ENCODE peak calls at places on chromosomes 3 and 15, in four cellular contexts. One of them, this sample, is unnamed.

GRCh38 chr3:188583476-188584161 is 429.7 kb downstream of the LPP start:
- DNase-seq in lower lobe of right lung: no peak
- DNase-seq in body of pancreas: no peak
- DNase-seq in A549: peak; percentile 39
- DNase-seq in this sample: peak; percentile 47

GRCh38 chr3:67044955-67045354 is 46.8 kb downstream of the KBTBD8 start:
- DNase-seq in lower lobe of right lung: no peak
- DNase-seq in body of pancreas: no peak
- DNase-seq in A549: no peak
- DNase-seq in this sample: no peak

GRCh38 chr3:123834631-123835030 is 49.5 kb downstream of the MYLK start:
- DNase-seq in lower lobe of right lung: no peak
- DNase-seq in body of pancreas: no peak
- DNase-seq in A549: no peak
- DNase-seq in this sample: no peak

GRCh38 chr3:36911990-36912804 is 32.7 kb downstream of the TRANK1 start:
- DNase-seq in lower lobe of right lung: no peak
- DNase-seq in body of pancreas: no peak
- DNase-seq in A549: peak; percentile 33
- DNase-seq in this sample: no peak

GRCh38 chr15:63392355-63393009 is 10.8 kb upstream of the CA12 start:
- DNase-seq in lower lobe of right lung: no peak
- DNase-seq in body of pancreas: no peak
- DNase-seq in A549: no peak
- DNase-seq in this sample: no peak

GRCh38 chr3:132256984-132257383 is 60.2 kb upstream of the ACP3 start:
- DNase-seq in lower lobe of right lung: no peak
- DNase-seq in body of pancreas: peak; percentile 13
- DNase-seq in A549: peak; percentile 53
- DNase-seq in this sample: no peak

GRCh38 chr15:68427961-68428360 is 4.0 kb downstream of the ITGA11 start:
- DNase-seq in lower lobe of right lung: no peak
- DNase-seq in body of pancreas: no peak
- DNase-seq in A549: no peak
- DNase-seq in this sample: no peak

GRCh38 chr15:42059661-42060476 is 34.5 kb downstream of the PLA2G4D start:
- DNase-seq in lower lobe of right lung: no peak
- DNase-seq in body of pancreas: peak; percentile 68
- DNase-seq in A549: peak; percentile 48
- DNase-seq in this sample: peak; percentile 85

GRCh38 chr3:183254816-183255730 is 2.0 kb downstream of the B3GNT5 start:
- DNase-seq in lower lobe of right lung: no peak
- DNase-seq in body of pancreas: peak; percentile 20
- DNase-seq in A549: no peak
- DNase-seq in this sample: no peak

GRCh38 chr3:52238193-52238760 is 681 bp downstream of the TWF2 start:
- DNase-seq in lower lobe of right lung: no peak
- DNase-seq in body of pancreas: no peak
- DNase-seq in A549: peak; percentile 20
- DNase-seq in this sample: no peak

GRCh38 chr3:164144824-164145223 is 933.5 kb downstream of the SI start:
- DNase-seq in lower lobe of right lung: no peak
- DNase-seq in body of pancreas: no peak
- DNase-seq in A549: no peak
- DNase-seq in this sample: no peak
- H3K4me3 ChIP-seq in lower lobe of right lung: no peak overlapping the region
- H3K4me3 ChIP-seq in body of pancreas: no peak overlapping the region
- H3K4me3 ChIP-seq in A549: no peak overlapping the region
- H3K4me3 ChIP-seq in this sample: no peak overlapping the region

GRCh38 chr3:177484926-177485325 is 287.6 kb upstream of the TBL1XR1 start:
- DNase-seq in lower lobe of right lung: no peak
- DNase-seq in body of pancreas: no peak
- DNase-seq in A549: no peak
- DNase-seq in this sample: no peak
- H3K4me1 ChIP-seq in lower lobe of right lung: no peaks in the 10 kb centered on the region
- H3K4me1 ChIP-seq in body of pancreas: no peaks in the 10 kb centered on the region
- H3K4me1 ChIP-seq in A549: no peaks in the 10 kb centered on the region
- H3K4me1 ChIP-seq in this sample: peaks cover 4% of the 10 kb centered on the region

GRCh38 chr3:178845446-178846118 is 226.0 kb downstream of the ZMAT3 start:
- DNase-seq in lower lobe of right lung: no peak
- DNase-seq in body of pancreas: no peak
- DNase-seq in A549: no peak
- DNase-seq in this sample: no peak

GRCh38 chr3:178849220-178849910 is 222.2 kb downstream of the ZMAT3 start:
- DNase-seq in lower lobe of right lung: no peak
- DNase-seq in body of pancreas: no peak
- DNase-seq in A549: no peak
- DNase-seq in this sample: no peak

GRCh38 chr3:178850452-178851166 is 221.0 kb downstream of the ZMAT3 start:
- DNase-seq in lower lobe of right lung: no peak
- DNase-seq in body of pancreas: no peak
- DNase-seq in A549: no peak
- DNase-seq in this sample: no peak

DNA sequence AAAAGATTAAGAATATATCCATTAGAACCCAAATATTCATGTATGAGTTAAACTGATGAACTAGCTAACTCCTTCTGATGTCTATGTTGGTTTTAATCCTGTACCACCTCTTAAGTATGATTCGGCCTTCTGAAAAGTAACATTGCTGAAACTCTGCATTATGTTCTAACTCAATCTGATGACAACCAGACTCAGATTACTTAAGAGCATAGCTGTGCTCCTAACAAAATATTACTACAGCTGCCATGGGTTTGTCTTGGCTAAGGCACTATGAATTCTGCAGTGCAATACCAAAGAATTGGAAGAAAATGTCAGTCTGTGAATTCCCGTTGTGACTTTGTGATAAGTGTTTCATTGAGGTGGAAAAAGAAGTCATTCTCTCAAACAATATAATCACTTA is 224.4 kb downstream of the ZMAT3 start:
- DNase-seq in lower lobe of right lung: no peak
- DNase-seq in body of pancreas: no peak
- DNase-seq in A549: no peak
- DNase-seq in this sample: no peak
- TF ChIP-seq CTCF in lower lobe of right lung: no peak
- TF ChIP-seq CTCF in body of pancreas: no peak
- TF ChIP-seq CTCF in A549: no peak
- TF ChIP-seq CTCF in this sample: no peak

GRCh38 chr3:46844851-46845250 is 18.4 kb downstream of the MYL3 start:
- DNase-seq in lower lobe of right lung: peak; percentile 40
- DNase-seq in body of pancreas: no peak
- DNase-seq in A549: no peak
- DNase-seq in this sample: no peak
- H3K4me3 ChIP-seq in lower lobe of right lung: peak overlapping the region; percentile 67
- H3K4me3 ChIP-seq in body of pancreas: no peak overlapping the region
- H3K4me3 ChIP-seq in A549: no peak overlapping the region
- H3K4me3 ChIP-seq in this sample: no peak overlapping the region

GRCh38 chr15:94023520-94023919 is 207.8 kb upstream of the MCTP2 start:
- DNase-seq in lower lobe of right lung: no peak
- DNase-seq in body of pancreas: no peak
- DNase-seq in A549: no peak
- DNase-seq in this sample: no peak
- H3K4me1 ChIP-seq in lower lobe of right lung: no peaks in the 10 kb centered on the region
- H3K4me1 ChIP-seq in body of pancreas: no peaks in the 10 kb centered on the region
- H3K4me1 ChIP-seq in A549: no peaks in the 10 kb centered on the region
- H3K4me1 ChIP-seq in this sample: no peaks in the 10 kb centered on the region

DNA sequence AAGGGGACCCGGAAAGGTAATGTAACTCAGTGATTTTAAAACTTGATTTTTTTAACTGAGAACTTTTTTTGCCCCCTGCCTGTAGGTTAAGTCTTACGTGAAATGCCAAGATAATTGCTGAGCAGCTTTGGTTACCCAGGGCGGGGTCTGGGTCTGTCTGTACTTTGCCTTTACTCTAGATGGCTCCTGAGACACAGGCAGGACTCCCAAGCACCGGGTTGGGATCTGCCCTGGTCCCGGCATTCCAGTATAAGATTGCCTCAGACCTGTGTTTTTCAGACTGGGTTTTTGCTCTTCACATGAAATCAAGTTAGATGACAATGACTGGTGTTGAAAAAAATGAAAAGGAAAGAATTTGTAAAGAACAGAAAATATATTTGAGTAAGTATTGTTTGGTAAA is 40.3 kb downstream of the WDR76 start:
- DNase-seq in lower lobe of right lung: no peak
- DNase-seq in body of pancreas: no peak
- DNase-seq in A549: no peak
- DNase-seq in this sample: no peak
- TF ChIP-seq CTCF in lower lobe of right lung: no peak
- TF ChIP-seq CTCF in body of pancreas: no peak
- TF ChIP-seq CTCF in A549: no peak
- TF ChIP-seq CTCF in this sample: no peak

DNA sequence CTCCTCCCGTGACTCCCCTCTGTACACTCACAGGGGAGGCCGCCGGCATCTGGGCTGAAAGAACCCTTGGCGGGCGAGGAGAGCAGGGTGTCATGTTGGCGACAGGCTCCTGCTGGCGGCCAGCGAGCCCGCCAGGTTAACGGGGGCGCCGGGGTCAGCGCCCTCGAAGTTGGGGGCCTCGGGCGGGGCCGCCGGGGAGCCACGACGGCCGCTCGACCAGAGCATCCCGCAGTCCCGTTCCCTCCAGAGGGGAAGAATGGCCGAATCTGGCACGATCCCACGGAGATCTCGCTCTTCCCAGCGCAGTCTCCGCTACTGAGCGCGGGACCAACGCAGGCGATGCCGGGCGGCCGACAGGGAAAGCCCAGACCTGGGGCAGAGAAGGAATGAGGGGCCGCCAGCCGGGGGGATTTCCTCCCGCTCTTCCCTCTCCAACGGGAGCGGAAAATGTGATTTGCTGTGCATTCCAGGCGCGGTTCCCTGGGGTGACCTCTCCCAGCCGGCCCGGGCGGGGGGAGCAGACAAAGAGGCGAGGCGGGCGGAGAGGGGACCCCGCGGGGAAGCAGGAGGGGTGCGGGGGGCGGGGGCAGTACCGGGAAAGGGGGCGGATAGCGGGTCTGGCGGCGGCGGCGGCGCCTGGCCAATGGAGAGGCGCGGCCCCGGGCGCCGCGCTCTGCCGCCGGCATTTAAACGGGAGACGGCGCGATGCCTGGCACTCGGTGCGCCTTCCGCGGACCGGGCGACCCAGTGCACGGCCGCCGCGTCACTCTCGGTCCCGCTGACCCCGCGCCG is at the start of gene GREM1:
- DNase-seq in lower lobe of right lung: no peak
- DNase-seq in body of pancreas: no peak
- DNase-seq in A549: no peak
- DNase-seq in this sample: peak; percentile 44
- H3K4me3 ChIP-seq in lower lobe of right lung: peak within 1 kb of the TSS; percentile 40
- H3K4me3 ChIP-seq in body of pancreas: no peak within 1 kb of the TSS
- H3K4me3 ChIP-seq in A549: peak within 1 kb of the TSS; percentile 41
- H3K4me3 ChIP-seq in this sample: no peak within 1 kb of the TSS

GRCh38 chr3:126850370-126851085 is 132.4 kb upstream of the PLXNA1 start:
- DNase-seq in lower lobe of right lung: peak; percentile 56
- DNase-seq in body of pancreas: peak; percentile 46
- DNase-seq in A549: peak; percentile 41
- DNase-seq in this sample: no peak

GRCh38 chr3:126852536-126852935 is 130.4 kb upstream of the PLXNA1 start:
- DNase-seq in lower lobe of right lung: no peak
- DNase-seq in body of pancreas: no peak
- DNase-seq in A549: no peak
- DNase-seq in this sample: no peak

GRCh38 chr3:126849768-126850167 is 133.1 kb upstream of the PLXNA1 start:
- DNase-seq in lower lobe of right lung: no peak
- DNase-seq in body of pancreas: no peak
- DNase-seq in A549: no peak
- DNase-seq in this sample: no peak

GRCh38 chr3:126851934-126852333 is 131.0 kb upstream of the PLXNA1 start:
- DNase-seq in lower lobe of right lung: no peak
- DNase-seq in body of pancreas: no peak
- DNase-seq in A549: no peak
- DNase-seq in this sample: no peak

GRCh38 chr3:126851382-126851781 is 131.5 kb upstream of the PLXNA1 start:
- DNase-seq in lower lobe of right lung: no peak
- DNase-seq in body of pancreas: no peak
- DNase-seq in A549: no peak
- DNase-seq in this sample: no peak
- H3K4me1 ChIP-seq in lower lobe of right lung: no peaks in the 10 kb centered on the region
- H3K4me1 ChIP-seq in body of pancreas: peaks cover 14% of the 10 kb centered on the region
- H3K4me1 ChIP-seq in A549: peaks cover 36% of the 10 kb centered on the region
- H3K4me1 ChIP-seq in this sample: no peaks in the 10 kb centered on the region